ENCODE peak calls at places on chromosomes 7 and 10, in nine cellular contexts. T is prostate gland, P is HL-60, Y is sigmoid colon, I is suprapubic skin, R is SK-N-SH, O is H1, Z is upper lobe of left lung, J is K562. E is an unnamed sample.

GRCh38 chr10:29957887-29958330 is 101.5 kb downstream of the JCAD start:
- DNase-seq in T (peak), P (no peak), Y (no peak), I (no peak), R (no peak), O (no peak), Z (no peak), J (no peak), E (no peak)

GRCh38 chr7:27190284-27190748 is 5.3 kb upstream of the HOXA11 start:
- DNase-seq in T (peak), P (no peak), Y (no peak), I (peak), R (no peak), O (peak), Z (no peak), J (no peak), E (no peak)

GRCh38 chr10:10164845-10165244 is 852.8 kb upstream of the CELF2 start:
- DNase-seq in T (no peak), P (no peak), Y (no peak), I (no peak), R (no peak), O (no peak), Z (no peak), J (no peak), E (no peak)

GRCh38 chr7:32298403-32299132 is 191.6 kb downstream of the LSM5 start:
- DNase-seq in T (no peak), P (peak), Y (no peak), I (no peak), R (peak), O (peak), Z (no peak), J (no peak), E (no peak)

GRCh38 chr7:135930565-135931423 is 46.4 kb downstream of the MTPN start:
- DNase-seq in T (peak), P (peak), Y (no peak), I (no peak), R (peak), O (no peak), Z (no peak), J (no peak), E (no peak)

GRCh38 chr7:80307251-80307856 is 172.7 kb downstream of the GNAI1 start:
- DNase-seq in T (no peak), P (no peak), Y (no peak), I (no peak), R (peak), O (no peak), Z (no peak), J (no peak), E (no peak)

GRCh38 chr10:53580465-53580864 is 807.9 kb upstream of the MBL2 start:
- DNase-seq in T (no peak), P (no peak), Y (no peak), I (no peak), R (no peak), O (no peak), Z (no peak), J (no peak), E (no peak)

GRCh38 chr7:91098566-91098965 is 165.7 kb upstream of the FZD1 start:
- DNase-seq in T (no peak), P (no peak), Y (no peak), I (no peak), R (no peak), O (no peak), Z (no peak), J (no peak), E (no peak)

GRCh38 chr7:75621124-75621523 is 117.6 kb downstream of the HIP1 start:
- DNase-seq in T (no peak), P (peak), Y (no peak), I (no peak), R (no peak), O (no peak), Z (peak), J (no peak), E (no peak)

GRCh38 chr10:101158101-101159058 is 27.3 kb downstream of the TLX1 start:
- DNase-seq in T (no peak), P (no peak), Y (no peak), I (no peak), R (no peak), O (no peak), Z (no peak), J (peak), E (no peak)

GRCh38 chr7:151614019-151614418 is 94.3 kb upstream of the RHEB start:
- DNase-seq in T (no peak), P (no peak), Y (no peak), I (peak), R (no peak), O (no peak), Z (no peak), J (no peak), E (no peak)

GRCh38 chr7:146772581-146772980 is 656.0 kb downstream of the CNTNAP2 start:
- DNase-seq in T (no peak), P (peak), Y (no peak), I (no peak), R (no peak), O (peak), Z (no peak), J (no peak), E (no peak)

GRCh38 chr10:61786728-61787127 is 114.8 kb upstream of the ARID5B start:
- DNase-seq in T (peak), P (no peak), Y (no peak), I (no peak), R (no peak), O (no peak), Z (no peak), J (no peak), E (no peak)

GRCh38 chr7:44466300-44467216 is 23.9 kb downstream of the NUDCD3 start:
- DNase-seq in T (no peak), P (no peak), Y (no peak), I (no peak), R (no peak), O (no peak), Z (no peak), J (no peak), E (no peak)

GRCh38 chr7:110407242-110407641 is 683.7 kb upstream of the LRRN3 start:
- DNase-seq in T (no peak), P (no peak), Y (no peak), I (no peak), R (no peak), O (no peak), Z (no peak), J (no peak), E (no peak)

GRCh38 chr10:132845780-132846595 is 60.0 kb upstream of the NKX6-2 start:
- DNase-seq in T (no peak), P (no peak), Y (peak), I (peak), R (peak), O (no peak), Z (peak), J (no peak), E (no peak)

GRCh38 chr7:35694161-35694783 is 663 bp downstream of the HERPUD2 start:
- DNase-seq in T (peak), P (no peak), Y (peak), I (peak), R (peak), O (no peak), Z (peak), J (no peak), E (no peak)

GRCh38 chr10:49333192-49333591 is 34.2 kb downstream of the C10orf71 start:
- DNase-seq in T (no peak), P (no peak), Y (no peak), I (no peak), R (no peak), O (no peak), Z (no peak), J (no peak), E (peak)

GRCh38 chr7:124764847-124765400 is 668 bp downstream of the GPR37 start:
- DNase-seq in T (no peak), P (no peak), Y (no peak), I (peak), R (peak), O (peak), Z (peak), J (no peak), E (no peak)

DNA sequence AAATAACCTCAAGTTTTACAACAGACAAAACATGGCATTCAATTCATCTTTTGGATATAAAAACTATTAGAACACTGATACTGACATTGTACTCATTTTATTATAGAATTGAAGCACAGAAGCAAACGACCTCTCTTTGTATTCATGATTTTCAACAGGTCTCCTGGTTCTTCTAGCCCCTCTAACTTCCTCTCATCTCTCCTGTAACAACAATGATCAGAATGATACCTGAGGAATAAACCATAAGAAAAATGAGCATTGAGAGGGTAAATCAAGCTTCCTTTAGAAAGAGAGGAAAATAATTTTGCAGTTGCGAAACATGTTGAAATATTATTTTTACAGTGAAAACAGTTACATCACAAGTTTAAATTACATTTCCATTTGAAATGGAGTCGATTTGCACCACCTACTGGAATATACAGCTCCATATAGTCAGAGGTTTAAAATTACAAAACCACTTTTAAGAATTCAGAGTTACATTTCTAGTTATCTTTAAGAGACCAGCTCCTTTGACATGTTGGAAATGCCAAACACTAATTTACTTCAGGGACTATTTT is 17.5 kb upstream of the TEX36 start:
- DNase-seq in T (no peak), P (no peak), Y (no peak), I (no peak), R (no peak), O (no peak), Z (no peak), J (no peak), E (no peak)
- TF ChIP-seq CTCF in T (no peak), P (no peak), Y (no peak), I (no peak), R (peak), O (no peak), Z (no peak), J (no peak), E (no peak)

DNA sequence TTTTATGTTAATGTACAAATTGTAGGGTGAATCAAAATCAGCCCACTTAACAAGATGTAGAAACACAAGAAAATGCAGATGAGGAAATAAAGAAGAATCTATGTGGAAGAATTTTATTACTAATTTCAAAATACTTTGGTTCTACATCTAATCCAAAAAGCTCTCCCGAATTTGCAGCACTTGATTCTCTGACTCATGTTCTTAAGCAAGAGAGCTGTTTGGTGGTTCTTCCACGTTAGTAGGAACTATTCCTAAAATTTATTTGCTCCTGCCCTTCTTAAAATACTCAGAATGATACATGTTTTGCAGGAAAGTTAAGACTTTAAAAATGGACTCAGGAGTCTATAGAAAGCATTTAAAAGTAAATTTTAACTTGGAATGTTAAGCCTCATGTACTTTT is 91.8 kb downstream of the ZMYND11 start:
- DNase-seq in T (no peak), P (no peak), Y (no peak), I (no peak), R (no peak), O (no peak), Z (no peak), J (no peak), E (no peak)
- TF ChIP-seq POLR2AphosphoS5 in T (no peak), P (no peak), Y (no peak), I (no peak), R (no peak), O (no peak), Z (no peak), J (no peak), E (no peak)

GRCh38 chr10:130338588-130339070 is 202.4 kb downstream of the GLRX3 start:
- DNase-seq in T (peak), P (no peak), Y (no peak), I (no peak), R (no peak), O (no peak), Z (no peak), J (no peak), E (peak)
- H3K4me3 ChIP-seq in T (no peak), P (no peak), Y (no peak), I (no peak), R (no peak), O (no peak), Z (no peak), J (no peak), E (no peak)

GRCh38 chr7:155206286-155207020 is 91.2 kb upstream of the INSIG1 start:
- DNase-seq in T (no peak), P (peak), Y (peak), I (no peak), R (no peak), O (no peak), Z (peak), J (peak), E (no peak)

GRCh38 chr7:155204744-155205367 is 92.8 kb upstream of the INSIG1 start:
- DNase-seq in T (no peak), P (no peak), Y (peak), I (no peak), R (no peak), O (no peak), Z (no peak), J (no peak), E (no peak)

GRCh38 chr7:155207335-155208002 is 90.2 kb upstream of the INSIG1 start:
- DNase-seq in T (no peak), P (no peak), Y (no peak), I (no peak), R (no peak), O (no peak), Z (no peak), J (no peak), E (no peak)

GRCh38 chr7:155203882-155204691 is 93.6 kb upstream of the INSIG1 start:
- DNase-seq in T (no peak), P (no peak), Y (peak), I (peak), R (no peak), O (no peak), Z (no peak), J (no peak), E (no peak)

GRCh38 chr7:155205368-155206285 is 92.1 kb upstream of the INSIG1 start:
- DNase-seq in T (peak), P (peak), Y (peak), I (peak), R (peak), O (peak), Z (peak), J (peak), E (no peak)
- TF ChIP-seq CTCF in T (no peak), P (no peak), Y (no peak), I (no peak), R (no peak), O (no peak), Z (no peak), J (no peak), E (no peak)

GRCh38 chr7:73556208-73557107 is 1.0 kb downstream of the BCL7B start:
- DNase-seq in T (no peak), P (no peak), Y (no peak), I (no peak), R (no peak), O (no peak), Z (no peak), J (no peak), E (no peak)

GRCh38 chr7:73560035-73560835 is 2.7 kb upstream of the BCL7B start:
- DNase-seq in T (no peak), P (peak), Y (no peak), I (no peak), R (peak), O (no peak), Z (no peak), J (peak), E (no peak)

GRCh38 chr7:73557397-73558257 is at the start of gene BCL7B:
- DNase-seq in T (peak), P (peak), Y (peak), I (peak), R (peak), O (peak), Z (peak), J (peak), E (no peak)

GRCh38 chr7:73555411-73555982 is 2.0 kb downstream of the BCL7B start:
- DNase-seq in T (no peak), P (no peak), Y (no peak), I (no peak), R (no peak), O (no peak), Z (no peak), J (no peak), E (no peak)

DNA sequence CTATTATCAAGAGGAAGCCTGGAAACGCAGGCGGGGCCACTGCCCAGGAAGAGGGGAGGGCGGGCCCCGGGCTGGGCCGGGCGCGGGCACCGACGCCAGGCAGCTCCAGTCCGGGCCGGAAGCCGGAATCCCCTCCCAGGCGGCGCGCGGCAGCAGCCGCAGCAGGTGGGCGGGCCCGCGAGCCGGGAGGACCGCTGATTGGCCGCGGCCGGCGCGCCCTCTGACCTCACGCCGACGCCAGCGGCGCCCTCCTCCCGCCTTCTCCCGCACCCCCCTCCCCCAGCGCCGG is 438 bp downstream of the BCL7B start:
- DNase-seq in T (peak), P (peak), Y (peak), I (peak), R (peak), O (peak), Z (peak), J (peak), E (peak)
- TF ChIP-seq POLR2AphosphoS5 in T (peak), P (no peak), Y (no peak), I (no peak), R (no peak), O (no peak), Z (peak), J (peak), E (no peak)

GRCh38 chr7:98251844-98252639 is at the start of gene TECPR1:
- DNase-seq in T (peak), P (peak), Y (peak), I (peak), R (peak), O (peak), Z (peak), J (peak), E (no peak)

GRCh38 chr7:98249106-98249505 is 2.9 kb downstream of the TECPR1 start:
- DNase-seq in T (no peak), P (peak), Y (no peak), I (no peak), R (peak), O (no peak), Z (no peak), J (no peak), E (no peak)

GRCh38 chr7:98251251-98251843 is 685 bp downstream of the TECPR1 start:
- DNase-seq in T (peak), P (peak), Y (no peak), I (no peak), R (no peak), O (no peak), Z (peak), J (peak), E (no peak)

GRCh38 chr7:98252655-98253054 is 623 bp upstream of the TECPR1 start:
- DNase-seq in T (no peak), P (no peak), Y (no peak), I (no peak), R (no peak), O (no peak), Z (no peak), J (no peak), E (no peak)

DNA sequence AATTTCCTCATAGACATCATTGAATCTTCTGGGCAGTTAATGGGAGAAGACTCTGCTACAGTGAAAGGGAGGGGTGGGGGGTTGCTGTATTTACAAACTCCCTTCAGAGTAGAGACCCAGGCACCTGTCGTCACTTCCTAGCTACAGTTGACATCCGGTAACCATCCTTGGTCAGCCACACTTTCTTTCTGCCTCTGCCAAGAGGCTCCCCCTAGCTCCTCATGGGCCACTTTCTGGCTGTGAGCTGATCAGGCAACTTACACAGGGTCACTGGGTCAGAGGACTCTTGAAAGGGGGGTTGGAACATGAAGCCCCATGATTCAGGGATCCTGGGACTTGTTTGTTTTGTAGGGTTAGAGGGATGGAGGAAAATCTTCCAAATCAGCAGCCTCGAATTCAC is 1.2 kb downstream of the TECPR1 start:
- DNase-seq in T (no peak), P (peak), Y (no peak), I (no peak), R (no peak), O (no peak), Z (no peak), J (no peak), E (no peak)
- H3K4me3 ChIP-seq in T (no peak), P (peak), Y (no peak), I (peak), R (peak), O (peak), Z (peak), J (peak), E (peak)

GRCh38 chr7:1251796-1252542 is 19.3 kb downstream of the UNCX start:
- DNase-seq in T (no peak), P (no peak), Y (no peak), I (no peak), R (no peak), O (no peak), Z (no peak), J (peak), E (no peak)

GRCh38 chr7:1255083-1255816 is 22.6 kb downstream of the UNCX start:
- DNase-seq in T (no peak), P (no peak), Y (no peak), I (no peak), R (no peak), O (no peak), Z (no peak), J (no peak), E (no peak)

GRCh38 chr7:1252543-1253090 is 19.9 kb downstream of the UNCX start:
- DNase-seq in T (no peak), P (no peak), Y (no peak), I (no peak), R (no peak), O (no peak), Z (no peak), J (no peak), E (no peak)

GRCh38 chr7:1254281-1255082 is 21.8 kb downstream of the UNCX start:
- DNase-seq in T (no peak), P (no peak), Y (no peak), I (no peak), R (no peak), O (no peak), Z (no peak), J (no peak), E (no peak)

DNA sequence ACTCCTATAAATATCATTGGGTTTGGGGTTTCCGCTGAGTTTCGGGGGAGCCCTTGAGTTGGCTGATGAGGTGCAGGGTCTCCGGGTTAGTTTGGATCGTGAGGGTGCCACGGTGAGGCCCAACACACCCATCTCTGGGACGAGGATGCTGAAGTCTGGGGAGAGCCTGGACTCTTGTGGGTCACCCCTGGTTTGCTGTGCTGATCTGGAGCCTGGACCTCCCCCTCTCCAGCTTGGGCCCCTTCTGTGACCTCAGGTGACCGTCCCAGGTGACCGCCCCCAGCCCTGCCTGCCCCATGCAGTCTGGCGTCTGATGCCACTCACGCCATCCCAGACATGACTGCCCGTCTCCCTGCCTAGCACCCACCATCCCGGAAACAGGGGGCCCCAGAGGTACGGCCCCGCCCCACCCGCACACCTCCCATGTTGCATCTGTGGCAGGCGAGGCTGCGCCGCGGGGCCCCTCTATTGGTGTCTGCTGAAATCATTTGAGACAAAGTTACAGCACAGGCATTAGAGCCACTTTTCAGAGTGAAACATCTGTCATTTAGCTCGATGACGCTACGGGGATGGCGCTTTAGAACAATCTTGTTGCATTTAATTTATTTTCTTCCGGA is 21.0 kb downstream of the UNCX start:
- DNase-seq in T (no peak), P (no peak), Y (no peak), I (no peak), R (no peak), O (no peak), Z (no peak), J (no peak), E (no peak)
- TF ChIP-seq CTCF in T (no peak), P (no peak), Y (no peak), I (no peak), R (no peak), O (no peak), Z (no peak), J (no peak), E (no peak)

GRCh38 chr10:95308389-95309302 is 17.8 kb upstream of the PDLIM1 start:
- DNase-seq in T (peak), P (no peak), Y (peak), I (peak), R (no peak), O (no peak), Z (peak), J (no peak), E (peak)
- TF ChIP-seq POLR2AphosphoS5 in T (peak), P (no peak), Y (peak), I (no peak), R (peak), O (no peak), Z (peak), J (no peak), E (peak)